ENCODE peak calls at places on chromosome 10, in six cellular contexts. A is H9, I is trophoblast cell, H is neuronal stem cell, B is H1, N is IMR-90. C is an unnamed sample.

GRCh38 chr10:90199098-90199497 is 497.7 kb downstream of the KIF20B start:
- DNase-seq in A (no peak), I (no peak), H (no peak), B (no peak), N (no peak), C (no peak)

GRCh38 chr10:7551891-7552731 is 114.7 kb downstream of the ITIH5 start:
- DNase-seq in A (peak; percentile 65), I (peak; percentile 86), H (peak; percentile 49), B (no peak), N (no peak), C (no peak)

GRCh38 chr10:3835770-3836169 is 50.8 kb upstream of the KLF6 start:
- DNase-seq in A (no peak), I (no peak), H (no peak), B (no peak), N (no peak), C (peak; percentile 75)

GRCh38 chr10:80160361-80161128 is 28.0 kb downstream of the PLAC9 start:
- DNase-seq in A (no peak), I (no peak), H (no peak), B (no peak), N (no peak), C (no peak)

GRCh38 chr10:72740526-72740925 is 48.6 kb downstream of the MCU start:
- DNase-seq in A (no peak), I (peak; percentile 78), H (no peak), B (no peak), N (peak; percentile 65), C (peak; percentile 85)

GRCh38 chr10:24513155-24513554 is 210.5 kb downstream of the ARHGAP21 start:
- DNase-seq in A (no peak), I (peak; percentile 23), H (peak; percentile 8), B (no peak), N (peak; percentile 34), C (peak; percentile 26)

GRCh38 chr10:84089162-84089561 is 50.1 kb upstream of the GHITM start:
- DNase-seq in A (no peak), I (no peak), H (no peak), B (no peak), N (no peak), C (no peak)

GRCh38 chr10:123548779-123549178 is 117.4 kb upstream of the GPR26 start:
- DNase-seq in A (no peak), I (no peak), H (no peak), B (no peak), N (no peak), C (no peak)

GRCh38 chr10:21336476-21337170 is 188.9 kb downstream of the SKIDA1 start:
- DNase-seq in A (peak; percentile 74), I (peak; percentile 97), H (peak; percentile 37), B (peak; percentile 56), N (peak; percentile 97), C (peak; percentile 96)

GRCh38 chr10:6228010-6228511 is 25.3 kb downstream of the PFKFB3 start:
- DNase-seq in A (no peak), I (no peak), H (no peak), B (no peak), N (peak; percentile 61), C (no peak)

GRCh38 chr10:11035318-11035920 is 17.7 kb downstream of the CELF2 start:
- DNase-seq in A (peak; percentile 59), I (no peak), H (no peak), B (no peak), N (peak; percentile 79), C (peak; percentile 77)

GRCh38 chr10:124351481-124352220 is 67.1 kb downstream of the OAT start:
- DNase-seq in A (peak; percentile 13), I (no peak), H (no peak), B (no peak), N (no peak), C (no peak)

GRCh38 chr10:91374054-91374453 is 36.1 kb upstream of the HECTD2 start:
- DNase-seq in A (no peak), I (no peak), H (no peak), B (no peak), N (no peak), C (no peak)

GRCh38 chr10:7971949-7972348 is 82.5 kb upstream of the GATA3 start:
- DNase-seq in A (no peak), I (no peak), H (no peak), B (no peak), N (no peak), C (no peak)

GRCh38 chr10:14945097-14945496 is 8.8 kb downstream of the DCLRE1C start:
- DNase-seq in A (no peak), I (no peak), H (no peak), B (no peak), N (peak; percentile 6), C (no peak)

GRCh38 chr10:123798856-123799255 is 92.8 kb downstream of the CPXM2 start:
- DNase-seq in A (no peak), I (no peak), H (no peak), B (no peak), N (no peak), C (no peak)

GRCh38 chr10:112562803-112563663 is 116.0 kb downstream of the VTI1A start:
- DNase-seq in A (no peak), I (no peak), H (peak; percentile 23), B (no peak), N (peak; percentile 43), C (no peak)

GRCh38 chr10:47063858-47064257 is 152.6 kb downstream of the PTPN20 start:
- DNase-seq in A (no peak), I (no peak), H (no peak), B (no peak), N (no peak), C (no peak)

GRCh38 chr10:28790146-28790545 is 112.8 kb downstream of the BAMBI start:
- DNase-seq in A (no peak), I (no peak), H (no peak), B (no peak), N (no peak), C (no peak)

GRCh38 chr10:8380833-8381491 is 326.5 kb downstream of the GATA3 start:
- DNase-seq in A (no peak), I (no peak), H (no peak), B (no peak), N (no peak), C (peak; percentile 8)

GRCh38 chr10:5199398-5199797 is 2.8 kb downstream of the AKR1C4 start:
- DNase-seq in A (peak; percentile 51), I (no peak), H (no peak), B (no peak), N (no peak), C (no peak)

GRCh38 chr10:107548301-107548700 is 383.8 kb upstream of the SORCS1 start:
- DNase-seq in A (peak; percentile 48), I (no peak), H (no peak), B (no peak), N (no peak), C (no peak)

GRCh38 chr10:87845624-87846377 is 17.5 kb downstream of the KLLN start:
- DNase-seq in A (no peak), I (peak; percentile 98), H (no peak), B (no peak), N (peak; percentile 97), C (peak; percentile 93)

GRCh38 chr10:73485320-73485719 is 10.5 kb downstream of the PPP3CB start:
- DNase-seq in A (no peak), I (no peak), H (no peak), B (no peak), N (no peak), C (no peak)

DNA sequence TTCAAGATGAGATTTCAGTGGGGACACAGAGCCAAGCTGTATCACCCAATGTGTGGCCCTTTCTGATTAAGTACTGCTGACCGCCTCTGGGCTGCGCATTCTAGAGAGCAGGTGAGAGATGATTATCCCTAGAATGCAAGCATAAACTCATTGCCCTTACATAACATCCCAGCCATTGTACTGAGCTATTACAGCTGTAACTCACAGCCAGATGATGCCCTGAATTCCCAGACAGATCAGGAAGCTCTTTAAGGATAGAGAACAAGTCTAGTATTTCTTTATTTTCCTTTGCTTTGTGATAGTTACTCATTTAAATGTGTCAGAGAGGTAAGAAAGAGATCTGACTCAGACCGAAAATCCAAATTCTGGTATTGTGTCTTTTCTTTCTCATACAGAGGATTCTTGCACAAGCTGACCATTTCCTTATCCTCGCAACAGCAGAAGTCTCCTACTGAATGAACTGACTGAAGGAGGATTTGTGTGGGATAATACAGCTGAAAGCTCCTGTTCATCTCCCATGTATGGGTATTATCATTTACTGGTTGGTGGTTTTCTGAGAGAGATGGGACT is 58.4 kb downstream of the ZNF22 start:
- DNase-seq in A (no peak), I (peak; percentile 7), H (no peak), B (no peak), N (no peak), C (no peak)
- H2AFZ ChIP-seq in A (no peak overlapping the region), I (no peak overlapping the region), H (no peak overlapping the region), B (peak overlapping the region; percentile 82), N (no peak overlapping the region), C (no peak overlapping the region)

GRCh38 chr10:77716943-77717735 is 79.5 kb upstream of the KCNMA1 start:
- DNase-seq in A (no peak), I (no peak), H (no peak), B (no peak), N (peak; percentile 46), C (no peak)
- H2AK5ac ChIP-seq in A (no peak overlapping the region), I (peak overlapping the region; percentile 50), H (no peak overlapping the region), B (peak overlapping the region; percentile 2), N (peak overlapping the region; percentile 5), C (no peak overlapping the region)

DNA sequence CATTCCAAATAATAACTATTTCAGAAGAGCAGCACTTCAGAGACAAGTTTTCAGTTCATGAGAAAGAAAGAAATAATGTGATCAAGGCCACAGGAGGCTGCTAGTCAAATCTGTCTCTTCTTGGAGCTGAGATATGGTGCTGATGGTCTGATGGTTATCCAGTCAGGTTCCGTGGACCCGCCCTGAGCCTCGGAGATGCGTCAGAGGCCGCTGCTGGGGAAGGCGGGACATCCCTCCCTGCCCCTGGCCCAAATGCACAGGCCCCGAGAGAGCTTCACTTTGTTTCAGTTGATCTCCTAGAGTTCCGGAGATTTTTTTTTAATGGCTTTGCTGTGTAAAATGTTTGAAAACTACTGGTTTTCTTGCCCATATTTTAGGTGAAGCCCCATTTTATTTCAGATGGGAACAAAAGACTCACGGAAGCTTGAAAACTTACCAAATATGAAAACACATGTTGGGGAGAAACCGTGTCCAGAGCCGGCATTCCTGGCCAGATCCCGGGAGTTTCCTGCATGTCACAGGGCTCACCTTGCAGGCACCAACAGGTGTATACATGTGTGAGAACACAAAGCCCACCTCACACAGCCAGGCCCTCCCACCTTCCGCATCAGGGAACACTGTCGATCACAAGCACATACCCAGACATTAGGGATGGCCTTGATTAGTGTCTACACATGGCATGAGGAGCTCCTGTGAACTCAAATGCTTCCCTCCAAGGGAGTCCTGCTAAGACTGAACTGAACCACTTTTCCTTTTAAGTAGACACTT is 499.0 kb downstream of the TCERG1L start:
- DNase-seq in A (no peak), I (no peak), H (no peak), B (no peak), N (no peak), C (no peak)
- H2AFZ ChIP-seq in A (no peak overlapping the region), I (no peak overlapping the region), H (no peak overlapping the region), B (no peak overlapping the region), N (no peak overlapping the region), C (no peak overlapping the region)

GRCh38 chr10:102745157-102745556 is 1.4 kb downstream of the WBP1L start:
- DNase-seq in A (no peak), I (no peak), H (no peak), B (no peak), N (no peak), C (no peak)

GRCh38 chr10:102744374-102745051 is 765 bp downstream of the WBP1L start:
- DNase-seq in A (no peak), I (no peak), H (no peak), B (no peak), N (peak; percentile 16), C (peak; percentile 40)

GRCh38 chr10:102741848-102742247 is 1.9 kb upstream of the WBP1L start:
- DNase-seq in A (no peak), I (no peak), H (no peak), B (no peak), N (no peak), C (no peak)

GRCh38 chr10:102743078-102743587 is 615 bp upstream of the WBP1L start:
- DNase-seq in A (no peak), I (no peak), H (no peak), B (no peak), N (no peak), C (no peak)

GRCh38 chr10:102743588-102744373 is at the start of gene WBP1L:
- DNase-seq in A (peak; percentile 98), I (peak; percentile 99), H (peak; percentile 98), B (peak; percentile 96), N (peak; percentile 99), C (peak; percentile 100)
- H2AK5ac ChIP-seq in A (no peak within 1 kb of the TSS), I (peak within 1 kb of the TSS; percentile 93), H (peak within 1 kb of the TSS; percentile 83), B (no peak within 1 kb of the TSS), N (peak within 1 kb of the TSS; percentile 99), C (peak within 1 kb of the TSS; percentile 83)